ENCODE peak calls at places on chromosome 15, in seven cellular contexts. P is brain microvascular endothelial cell; D is epithelial cell of esophagus; K is stimulated activated CD8-positive, alpha-beta memory T cell treated with anti-CD3 and anti-CD28 coated beads, Interleukin-4, amount 100 ng/mL, for 24 hours; H is stimulated activated CD4-positive, alpha-beta T cell treated with anti-CD3 and anti-CD28 coated beads, Interleukin-4, amount 100 ng/mL, for 1 hour; Q is CD4-positive, alpha-beta T cell; J is Panc1. M is an unnamed sample.

GRCh38 chr15:66851226-66852063 is 149.4 kb downstream of the SMAD6 start:
- DNase-seq in J (no peak), D (peak; percentile 77), H (peak; percentile 82), K (peak; percentile 57), Q (peak; percentile 61), P (peak; percentile 68), M (no peak)

GRCh38 chr15:88646951-88647350 is 8.1 kb downstream of the ISG20 start:
- DNase-seq in J (no peak), Q (no peak), K (no peak), P (no peak), D (no peak), H (no peak), M (no peak)

GRCh38 chr15:71151061-71151460 is 35.8 kb downstream of the THSD4 start:
- DNase-seq in K (no peak), H (no peak), J (no peak), P (no peak), D (peak; percentile 61), Q (no peak), M (no peak)

GRCh38 chr15:78069052-78069414 is 8.5 kb downstream of the TBC1D2B start:
- DNase-seq in D (no peak), H (no peak), J (no peak), P (no peak), K (no peak), Q (no peak), M (no peak)

GRCh38 chr15:73654659-73655058 is 21.5 kb upstream of the NPTN start:
- DNase-seq in Q (no peak), K (no peak), J (no peak), H (no peak), P (no peak), D (no peak), M (no peak)

GRCh38 chr15:41417418-41417811 is 520 bp downstream of the RTF1 start:
- DNase-seq in J (no peak), H (peak; percentile 41), P (peak; percentile 2), D (peak; percentile 27), Q (no peak), K (no peak), M (no peak)

GRCh38 chr15:85414495-85414894 is 34.1 kb downstream of the AKAP13 start:
- DNase-seq in Q (no peak), J (no peak), D (peak; percentile 40), P (no peak), K (no peak), H (no peak), M (no peak)

GRCh38 chr15:31158858-31159569 is 57.5 kb upstream of the TRPM1 start:
- DNase-seq in H (no peak), P (no peak), D (no peak), Q (no peak), K (no peak), J (no peak), M (no peak)

GRCh38 chr15:53648934-53649333 is 110.5 kb downstream of the WDR72 start:
- DNase-seq in J (no peak), K (no peak), P (no peak), H (no peak), Q (no peak), D (no peak), M (no peak)

GRCh38 chr15:58574612-58575011 is 142.8 kb downstream of the LIPC start:
- DNase-seq in Q (no peak), K (no peak), J (no peak), H (no peak), P (no peak), D (no peak), M (no peak)